ENCODE peak calls at places on chromosomes 12 and 14, in nine cellular contexts. Z is GM20000; I is substantia nigra; E is nephron progenitor cell; V is germinal center; P is memory B cell; H is CD8-positive, alpha-beta memory T cell; F is fibroblast of the conjunctiva; A is hippocampal formation. Q is an unnamed sample.

GRCh38 chr14:70000601-70001000 is 121.4 kb downstream of the SMOC1 start:
- DNase-seq in Z (peak; percentile 17), I (no peak), E (no peak), V (no peak), P (no peak), H (no peak), F (no peak), A (no peak), Q (no peak)

GRCh38 chr12:113161415-113162016 is 12.0 kb downstream of the CFAP73 start:
- DNase-seq in Z (peak; percentile 66), I (no peak), E (peak; percentile 94), V (peak; percentile 94), P (no peak), H (no peak), F (no peak), A (no peak), Q (no peak)

GRCh38 chr12:96302706-96303310 is 97.4 kb downstream of the CDK17 start:
- DNase-seq in Z (no peak), I (no peak), E (no peak), V (no peak), P (no peak), H (no peak), F (no peak), A (no peak), Q (no peak)

GRCh38 chr12:84329933-84330332 is 582.7 kb downstream of the SLC6A15 start:
- DNase-seq in Z (no peak), I (no peak), E (no peak), V (no peak), P (no peak), H (no peak), F (no peak), A (no peak), Q (no peak)

GRCh38 chr14:105581551-105582341 is 55.4 kb downstream of the TMEM121 start:
- DNase-seq in Z (peak; percentile 65), I (no peak), E (no peak), V (peak; percentile 42), P (no peak), H (no peak), F (no peak), A (no peak), Q (no peak)

GRCh38 chr12:110157539-110157938 is 33.4 kb downstream of the IFT81 start:
- DNase-seq in Z (no peak), I (no peak), E (no peak), V (no peak), P (no peak), H (no peak), F (no peak), A (no peak), Q (no peak)

GRCh38 chr14:84961637-84962036 is 568.3 kb upstream of the FLRT2 start:
- DNase-seq in Z (no peak), I (no peak), E (no peak), V (no peak), P (no peak), H (no peak), F (no peak), A (no peak), Q (peak; percentile 5)

GRCh38 chr12:124814741-124815613 is 48.7 kb downstream of the SCARB1 start:
- DNase-seq in Z (no peak), I (peak; percentile 12), E (no peak), V (no peak), P (no peak), H (no peak), F (no peak), A (peak; percentile 17), Q (peak; percentile 36)

GRCh38 chr12:4133636-4134433 is 139.7 kb upstream of the CCND2 start:
- DNase-seq in Z (no peak), I (no peak), E (no peak), V (no peak), P (no peak), H (no peak), F (no peak), A (no peak), Q (no peak)

GRCh38 chr14:74737753-74738325 is 24.9 kb downstream of the FCF1 start:
- DNase-seq in Z (no peak), I (no peak), E (no peak), V (no peak), P (no peak), H (no peak), F (no peak), A (no peak), Q (no peak)

GRCh38 chr14:105933238-105933637 is 406.9 kb downstream of the TMEM121 start:
- DNase-seq in Z (no peak), I (no peak), E (no peak), V (no peak), P (no peak), H (no peak), F (no peak), A (no peak), Q (no peak)

GRCh38 chr14:101495827-101496778 is 65.2 kb upstream of the DIO3 start:
- DNase-seq in Z (no peak), I (no peak), E (no peak), V (no peak), P (no peak), H (no peak), F (no peak), A (no peak), Q (no peak)

GRCh38 chr12:3071107-3071506 is 6.1 kb upstream of the TSPAN9 start:
- DNase-seq in Z (no peak), I (no peak), E (no peak), V (no peak), P (no peak), H (no peak), F (no peak), A (no peak), Q (no peak)

GRCh38 chr14:100155881-100156645 is 3.4 kb downstream of the DEGS2 start:
- DNase-seq in Z (no peak), I (no peak), E (peak; percentile 36), V (no peak), P (no peak), H (no peak), F (no peak), A (no peak), Q (no peak)

Q was measured in AG08395.